ENCODE peak calls at places on chromosomes 13 and 19, in six cellular contexts. One of them, this sample, is unnamed.
A peak's percentile ranks its signal among the peaks of the same experiment; 100 is the strongest.

GRCh38 chr13:49367640-49368431 is 76.0 kb downstream of the CAB39L start:
- DNase-seq in breast epithelium: no peak
- DNase-seq in vagina: no peak
- DNase-seq in mesenchymal stem cell: no peak
- DNase-seq in aorta: no peak
- DNase-seq in left ventricle myocardium inferior: no peak
- DNase-seq in this sample: no peak

GRCh38 chr13:102597029-102598015 is 536 bp downstream of the TPP2 start:
- DNase-seq in breast epithelium: no peak
- DNase-seq in vagina: no peak
- DNase-seq in mesenchymal stem cell: peak; percentile 59
- DNase-seq in aorta: peak; percentile 63
- DNase-seq in left ventricle myocardium inferior: peak; percentile 16
- DNase-seq in this sample: peak; percentile 72

GRCh38 chr13:51557875-51558604 is 26.2 kb upstream of the WDFY2 start:
- DNase-seq in breast epithelium: no peak
- DNase-seq in vagina: no peak
- DNase-seq in mesenchymal stem cell: peak; percentile 87
- DNase-seq in aorta: no peak
- DNase-seq in left ventricle myocardium inferior: no peak
- DNase-seq in this sample: no peak

GRCh38 chr19:3409346-3410064 is 43.1 kb downstream of the NFIC start:
- DNase-seq in breast epithelium: peak; percentile 84
- DNase-seq in vagina: no peak
- DNase-seq in mesenchymal stem cell: no peak
- DNase-seq in aorta: no peak
- DNase-seq in left ventricle myocardium inferior: peak; percentile 82
- DNase-seq in this sample: no peak

GRCh38 chr13:34886476-34886875 is 55.6 kb upstream of the NBEA start:
- DNase-seq in breast epithelium: no peak
- DNase-seq in vagina: no peak
- DNase-seq in mesenchymal stem cell: no peak
- DNase-seq in aorta: no peak
- DNase-seq in left ventricle myocardium inferior: no peak
- DNase-seq in this sample: no peak

GRCh38 chr19:48646192-48646911 is 365 bp upstream of the CA11 start:
- DNase-seq in breast epithelium: peak; percentile 88
- DNase-seq in vagina: no peak
- DNase-seq in mesenchymal stem cell: peak; percentile 89
- DNase-seq in aorta: peak; percentile 92
- DNase-seq in left ventricle myocardium inferior: peak; percentile 88
- DNase-seq in this sample: peak; percentile 88

GRCh38 chr13:51781246-51782022 is 22.5 kb downstream of the DHRS12 start:
- DNase-seq in breast epithelium: no peak
- DNase-seq in vagina: no peak
- DNase-seq in mesenchymal stem cell: peak; percentile 45
- DNase-seq in aorta: no peak
- DNase-seq in left ventricle myocardium inferior: no peak
- DNase-seq in this sample: peak; percentile 63

GRCh38 chr19:5170329-5170745 is 170.3 kb downstream of the PTPRS start:
- DNase-seq in breast epithelium: no peak
- DNase-seq in vagina: no peak
- DNase-seq in mesenchymal stem cell: no peak
- DNase-seq in aorta: no peak
- DNase-seq in left ventricle myocardium inferior: no peak
- DNase-seq in this sample: no peak

GRCh38 chr13:26307701-26308100 is 53.8 kb downstream of the CDK8 start:
- DNase-seq in breast epithelium: no peak
- DNase-seq in vagina: no peak
- DNase-seq in mesenchymal stem cell: no peak
- DNase-seq in aorta: no peak
- DNase-seq in left ventricle myocardium inferior: no peak
- DNase-seq in this sample: no peak

GRCh38 chr19:13574933-13575332 is 68.7 kb upstream of the CACNA1A start:
- DNase-seq in breast epithelium: no peak
- DNase-seq in vagina: no peak
- DNase-seq in mesenchymal stem cell: no peak
- DNase-seq in aorta: no peak
- DNase-seq in left ventricle myocardium inferior: no peak
- DNase-seq in this sample: no peak

GRCh38 chr19:32222594-32222993 is 122.8 kb upstream of the ZNF507 start:
- DNase-seq in breast epithelium: no peak
- DNase-seq in vagina: no peak
- DNase-seq in mesenchymal stem cell: no peak
- DNase-seq in aorta: no peak
- DNase-seq in left ventricle myocardium inferior: no peak
- DNase-seq in this sample: no peak

GRCh38 chr19:55606471-55606787 is 982 bp downstream of the ZNF865 start:
- DNase-seq in breast epithelium: no peak
- DNase-seq in vagina: no peak
- DNase-seq in mesenchymal stem cell: no peak
- DNase-seq in aorta: no peak
- DNase-seq in left ventricle myocardium inferior: no peak
- DNase-seq in this sample: no peak

GRCh38 chr13:46342538-46342937 is 44.5 kb downstream of the RUBCNL start:
- DNase-seq in breast epithelium: no peak
- DNase-seq in vagina: no peak
- DNase-seq in mesenchymal stem cell: no peak
- DNase-seq in aorta: no peak
- DNase-seq in left ventricle myocardium inferior: no peak
- DNase-seq in this sample: no peak

GRCh38 chr19:5891938-5892771 is 11.4 kb downstream of the NDUFA11 start:
- DNase-seq in breast epithelium: no peak
- DNase-seq in vagina: no peak
- DNase-seq in mesenchymal stem cell: peak; percentile 60
- DNase-seq in aorta: no peak
- DNase-seq in left ventricle myocardium inferior: no peak
- DNase-seq in this sample: peak; percentile 73

GRCh38 chr13:66425741-66426140 is 804.4 kb downstream of the PCDH9 start:
- DNase-seq in breast epithelium: no peak
- DNase-seq in vagina: no peak
- DNase-seq in mesenchymal stem cell: peak; percentile 13
- DNase-seq in aorta: no peak
- DNase-seq in left ventricle myocardium inferior: no peak
- DNase-seq in this sample: no peak

GRCh38 chr19:49570997-49571676 is 9.2 kb downstream of the NOSIP start:
- DNase-seq in breast epithelium: no peak
- DNase-seq in vagina: no peak
- DNase-seq in mesenchymal stem cell: no peak
- DNase-seq in aorta: no peak
- DNase-seq in left ventricle myocardium inferior: no peak
- DNase-seq in this sample: no peak

GRCh38 chr19:42206871-42207755 is 10.4 kb downstream of the DEDD2 start:
- DNase-seq in breast epithelium: no peak
- DNase-seq in vagina: no peak
- DNase-seq in mesenchymal stem cell: peak; percentile 26
- DNase-seq in aorta: no peak
- DNase-seq in left ventricle myocardium inferior: no peak
- DNase-seq in this sample: no peak

GRCh38 chr19:48372904-48373303 is 8.7 kb downstream of the SYNGR4 start:
- DNase-seq in breast epithelium: no peak
- DNase-seq in vagina: no peak
- DNase-seq in mesenchymal stem cell: no peak
- DNase-seq in aorta: no peak
- DNase-seq in left ventricle myocardium inferior: no peak
- DNase-seq in this sample: no peak

GRCh38 chr13:77429320-77430142 is 102.6 kb upstream of the MYCBP2 start:
- DNase-seq in breast epithelium: no peak
- DNase-seq in vagina: no peak
- DNase-seq in mesenchymal stem cell: no peak
- DNase-seq in aorta: no peak
- DNase-seq in left ventricle myocardium inferior: no peak
- DNase-seq in this sample: no peak

GRCh38 chr13:97495678-97496077 is 61.7 kb downstream of the RAP2A start:
- DNase-seq in breast epithelium: no peak
- DNase-seq in vagina: no peak
- DNase-seq in mesenchymal stem cell: no peak
- DNase-seq in aorta: no peak
- DNase-seq in left ventricle myocardium inferior: no peak
- DNase-seq in this sample: no peak

GRCh38 chr19:16268676-16269319 is 55.8 kb upstream of the KLF2 start:
- DNase-seq in breast epithelium: no peak
- DNase-seq in vagina: no peak
- DNase-seq in mesenchymal stem cell: no peak
- DNase-seq in aorta: no peak
- DNase-seq in left ventricle myocardium inferior: no peak
- DNase-seq in this sample: peak; percentile 58

GRCh38 chr19:328025-328505 is 16.5 kb downstream of the MIER2 start:
- DNase-seq in breast epithelium: no peak
- DNase-seq in vagina: no peak
- DNase-seq in mesenchymal stem cell: no peak
- DNase-seq in aorta: no peak
- DNase-seq in left ventricle myocardium inferior: no peak
- DNase-seq in this sample: no peak

GRCh38 chr19:45496349-45496953 is 396 bp downstream of the RTN2 start:
- DNase-seq in breast epithelium: no peak
- DNase-seq in vagina: no peak
- DNase-seq in mesenchymal stem cell: peak; percentile 43
- DNase-seq in aorta: no peak
- DNase-seq in left ventricle myocardium inferior: no peak
- DNase-seq in this sample: peak; percentile 79

GRCh38 chr19:17686592-17687042 is 1.5 kb downstream of the UNC13A start:
- DNase-seq in breast epithelium: no peak
- DNase-seq in vagina: no peak
- DNase-seq in mesenchymal stem cell: peak; percentile 46
- DNase-seq in aorta: peak; percentile 56
- DNase-seq in left ventricle myocardium inferior: peak; percentile 41
- DNase-seq in this sample: no peak

GRCh38 chr19:41903161-41903953 is 20.4 kb downstream of the ARHGEF1 start:
- DNase-seq in breast epithelium: no peak
- DNase-seq in vagina: no peak
- DNase-seq in mesenchymal stem cell: no peak
- DNase-seq in aorta: no peak
- DNase-seq in left ventricle myocardium inferior: no peak
- DNase-seq in this sample: no peak

GRCh38 chr19:12527034-12527836 is 24.0 kb downstream of the ZNF564 start:
- DNase-seq in breast epithelium: no peak
- DNase-seq in vagina: no peak
- DNase-seq in mesenchymal stem cell: peak; percentile 49
- DNase-seq in aorta: no peak
- DNase-seq in left ventricle myocardium inferior: no peak
- DNase-seq in this sample: no peak
- H3K9me3 ChIP-seq in breast epithelium: peaks cover 98% of the 10 kb centered on the region
- H3K9me3 ChIP-seq in vagina: peaks cover 94% of the 10 kb centered on the region
- H3K9me3 ChIP-seq in mesenchymal stem cell: peaks cover 96% of the 10 kb centered on the region
- H3K9me3 ChIP-seq in aorta: peaks cover 28% of the 10 kb centered on the region
- H3K9me3 ChIP-seq in left ventricle myocardium inferior: peaks cover 99% of the 10 kb centered on the region
- H3K9me3 ChIP-seq in this sample: peaks cover 5% of the 10 kb centered on the region

DNA sequence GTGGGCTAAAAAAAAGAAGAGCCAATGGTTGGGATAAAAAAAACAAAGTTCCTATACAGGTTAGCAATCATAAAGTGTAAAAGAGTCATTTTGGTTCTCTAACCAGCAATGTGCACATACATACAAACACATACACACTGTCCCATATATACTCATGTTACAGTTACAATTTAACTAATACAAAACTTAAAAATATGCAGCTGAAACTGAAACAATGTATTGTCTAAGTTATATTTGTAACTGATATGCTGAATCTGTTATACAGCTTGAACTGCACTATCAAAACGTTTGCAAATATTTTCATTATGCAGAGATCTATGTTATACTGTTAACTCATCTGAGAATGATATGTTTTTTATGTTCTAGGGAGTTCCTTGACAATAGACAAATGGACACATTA is 173.7 kb downstream of the KLF12 start:
- DNase-seq in breast epithelium: no peak
- DNase-seq in vagina: no peak
- DNase-seq in mesenchymal stem cell: no peak
- DNase-seq in aorta: no peak
- DNase-seq in left ventricle myocardium inferior: no peak
- DNase-seq in this sample: no peak
- H3K27ac ChIP-seq in breast epithelium: no peak overlapping the region
- H3K27ac ChIP-seq in vagina: no peak overlapping the region
- H3K27ac ChIP-seq in mesenchymal stem cell: no peak overlapping the region
- H3K27ac ChIP-seq in aorta: no peak overlapping the region
- H3K27ac ChIP-seq in left ventricle myocardium inferior: no peak overlapping the region
- H3K27ac ChIP-seq in this sample: no peak overlapping the region

GRCh38 chr13:48188129-48188528 is 44.9 kb upstream of the ITM2B start:
- DNase-seq in breast epithelium: no peak
- DNase-seq in vagina: no peak
- DNase-seq in mesenchymal stem cell: no peak
- DNase-seq in aorta: no peak
- DNase-seq in left ventricle myocardium inferior: no peak
- DNase-seq in this sample: no peak

GRCh38 chr13:48186722-48187121 is 46.3 kb upstream of the ITM2B start:
- DNase-seq in breast epithelium: no peak
- DNase-seq in vagina: no peak
- DNase-seq in mesenchymal stem cell: no peak
- DNase-seq in aorta: no peak
- DNase-seq in left ventricle myocardium inferior: no peak
- DNase-seq in this sample: no peak

GRCh38 chr13:48185018-48185417 is 48.0 kb upstream of the ITM2B start:
- DNase-seq in breast epithelium: no peak
- DNase-seq in vagina: no peak
- DNase-seq in mesenchymal stem cell: no peak
- DNase-seq in aorta: no peak
- DNase-seq in left ventricle myocardium inferior: no peak
- DNase-seq in this sample: no peak

GRCh38 chr13:48189122-48189521 is 43.9 kb upstream of the ITM2B start:
- DNase-seq in breast epithelium: no peak
- DNase-seq in vagina: no peak
- DNase-seq in mesenchymal stem cell: no peak
- DNase-seq in aorta: no peak
- DNase-seq in left ventricle myocardium inferior: no peak
- DNase-seq in this sample: no peak

DNA sequence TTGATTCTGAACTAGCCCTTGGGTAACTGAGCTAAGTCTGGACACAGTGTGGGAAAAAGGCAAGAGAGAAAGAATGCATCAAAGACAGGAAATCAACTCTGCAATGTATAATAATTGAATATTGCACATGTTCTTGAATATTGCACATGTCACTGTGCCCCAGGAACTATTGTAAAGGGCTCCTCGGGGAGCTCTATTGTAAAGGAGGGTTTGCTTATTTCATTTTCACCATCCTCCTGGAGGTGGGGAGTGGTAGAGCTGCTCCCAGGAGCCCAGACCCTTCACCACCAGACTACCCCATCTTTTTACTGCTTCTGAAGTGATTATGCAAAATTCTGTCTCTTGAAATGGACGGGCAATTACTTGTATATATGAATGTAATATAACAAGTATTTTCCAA is 44.4 kb upstream of the ITM2B start:
- DNase-seq in breast epithelium: no peak
- DNase-seq in vagina: no peak
- DNase-seq in mesenchymal stem cell: no peak
- DNase-seq in aorta: no peak
- DNase-seq in left ventricle myocardium inferior: no peak
- DNase-seq in this sample: no peak
- H3K4me1 ChIP-seq in breast epithelium: no peaks in the 10 kb centered on the region
- H3K4me1 ChIP-seq in vagina: no peaks in the 10 kb centered on the region
- H3K4me1 ChIP-seq in mesenchymal stem cell: no peaks in the 10 kb centered on the region
- H3K4me1 ChIP-seq in aorta: no peaks in the 10 kb centered on the region
- H3K4me1 ChIP-seq in left ventricle myocardium inferior: no peaks in the 10 kb centered on the region
- H3K4me1 ChIP-seq in this sample: no peaks in the 10 kb centered on the region

DNA sequence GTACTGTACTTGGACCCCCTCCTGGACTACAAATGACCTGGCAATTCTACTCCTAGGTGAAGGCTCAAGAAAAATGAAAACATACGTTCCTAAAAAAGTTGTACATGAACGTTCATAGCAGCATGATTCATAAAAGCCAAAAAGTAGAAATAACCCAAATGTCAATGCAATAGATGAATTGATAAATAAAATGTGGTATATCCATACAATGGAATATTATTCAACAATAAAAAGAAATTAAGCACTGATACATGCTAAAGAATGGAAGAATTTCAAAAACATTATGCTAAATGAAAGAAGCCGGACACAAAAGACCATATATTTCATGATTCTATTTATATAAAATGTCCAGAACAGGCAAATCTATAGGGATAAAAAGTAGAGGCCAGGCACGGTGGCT is 9.5 kb downstream of the ZNF432 start:
- DNase-seq in breast epithelium: no peak
- DNase-seq in vagina: no peak
- DNase-seq in mesenchymal stem cell: no peak
- DNase-seq in aorta: no peak
- DNase-seq in left ventricle myocardium inferior: no peak
- DNase-seq in this sample: no peak
- H3K9me3 ChIP-seq in breast epithelium: peaks cover 92% of the 10 kb centered on the region
- H3K9me3 ChIP-seq in vagina: peaks cover 73% of the 10 kb centered on the region
- H3K9me3 ChIP-seq in mesenchymal stem cell: peaks cover 90% of the 10 kb centered on the region
- H3K9me3 ChIP-seq in aorta: peaks cover 38% of the 10 kb centered on the region
- H3K9me3 ChIP-seq in left ventricle myocardium inferior: peaks cover 93% of the 10 kb centered on the region
- H3K9me3 ChIP-seq in this sample: no peaks in the 10 kb centered on the region